ENCODE peak calls at places on chromosomes 12 and 14, in seven cellular contexts. B is uterus, T is body of pancreas, I is heart left ventricle, Z is stomach, K is A549, A is ovary. Q is an unnamed sample.
A peak's percentile ranks its signal among the peaks of the same experiment; 100 is the strongest.

GRCh38 chr14:51576899-51577298 is 74.8 kb upstream of the FRMD6 start:
- DNase-seq in K (no peak), I (no peak), B (no peak), Z (no peak), A (no peak), T (no peak), Q (no peak)

GRCh38 chr12:120229583-120230325 is 28.8 kb upstream of the RPLP0 start:
- DNase-seq in B (no peak), I (no peak), K (peak; percentile 62), A (no peak), Z (no peak), T (no peak), Q (no peak)

GRCh38 chr12:5914387-5915149 is 30.5 kb downstream of the ANO2 start:
- DNase-seq in K (no peak), I (no peak), T (no peak), Z (no peak), B (no peak), A (no peak), Q (no peak)

GRCh38 chr14:54715244-54715643 is 148.3 kb downstream of the SAMD4A start:
- DNase-seq in Z (no peak), A (no peak), B (no peak), I (peak; percentile 21), T (no peak), K (no peak), Q (no peak)

GRCh38 chr12:53495903-53496751 is 3.1 kb downstream of the MAP3K12 start:
- DNase-seq in T (peak; percentile 31), B (peak; percentile 75), I (peak; percentile 65), A (peak; percentile 70), K (peak; percentile 88), Z (no peak), Q (no peak)

GRCh38 chr14:88840926-88841325 is 16.5 kb downstream of the TTC8 start:
- DNase-seq in A (no peak), B (no peak), Z (no peak), I (no peak), T (no peak), K (no peak), Q (no peak)

GRCh38 chr12:69726922-69727321 is 11.7 kb upstream of the RAB3IP start:
- DNase-seq in Z (no peak), A (no peak), K (no peak), B (no peak), I (no peak), T (no peak), Q (no peak)

GRCh38 chr12:39975374-39975918 is 130.4 kb downstream of the SLC2A13 start:
- DNase-seq in Z (no peak), A (no peak), B (no peak), T (no peak), K (peak; percentile 34), I (no peak), Q (no peak)

GRCh38 chr14:53035336-53035735 is 84.5 kb upstream of the FERMT2 start:
- DNase-seq in B (no peak), I (no peak), T (no peak), A (no peak), K (no peak), Z (no peak), Q (no peak)

GRCh38 chr14:88667555-88668273 is 104.9 kb downstream of the ZC3H14 start:
- DNase-seq in K (peak; percentile 78), T (peak; percentile 59), B (no peak), Z (peak; percentile 51), A (peak; percentile 37), I (peak; percentile 38), Q (peak; percentile 73)

GRCh38 chr14:73785336-73785833 is 66.2 kb upstream of the PTGR2 start:
- DNase-seq in K (peak; percentile 66), A (no peak), T (no peak), B (peak; percentile 52), I (no peak), Z (no peak), Q (no peak)

GRCh38 chr12:18863769-18864500 is 126.0 kb downstream of the CAPZA3 start:
- DNase-seq in A (no peak), T (no peak), K (no peak), Z (no peak), B (no peak), I (no peak), Q (no peak)

GRCh38 chr12:69616025-69616424 is 5.3 kb upstream of the LRRC10 start:
- DNase-seq in B (no peak), A (no peak), T (no peak), K (no peak), Z (no peak), I (no peak), Q (no peak)

GRCh38 chr12:11681211-11681610 is 31.7 kb downstream of the ETV6 start:
- DNase-seq in B (no peak), Z (no peak), T (no peak), I (no peak), A (no peak), K (no peak), Q (no peak)

GRCh38 chr12:116160196-116160595 is 117.3 kb downstream of the MED13L start:
- DNase-seq in T (no peak), B (no peak), K (peak; percentile 74), Z (no peak), I (no peak), A (no peak), Q (no peak)

GRCh38 chr12:39780527-39781446 is 161.2 kb upstream of the ABCD2 start:
- DNase-seq in Z (no peak), A (no peak), B (no peak), T (no peak), I (no peak), K (no peak), Q (no peak)

GRCh38 chr12:94427520-94428381 is 31.9 kb downstream of the CEP83 start:
- DNase-seq in Z (no peak), T (peak; percentile 65), A (peak; percentile 86), I (peak; percentile 61), B (peak; percentile 51), K (no peak), Q (no peak)

GRCh38 chr14:36097356-36097755 is 79.2 kb downstream of the PTCSC3 start:
- DNase-seq in Z (no peak), K (no peak), B (no peak), T (no peak), I (no peak), A (no peak), Q (no peak)

GRCh38 chr14:23306113-23306411 is 571 bp upstream of the BCL2L2 start:
- DNase-seq in I (no peak), K (no peak), Z (no peak), B (no peak), T (no peak), A (no peak), Q (no peak)

GRCh38 chr12:89051065-89051677 is 301.1 kb downstream of the DUSP6 start:
- DNase-seq in B (no peak), K (peak; percentile 74), A (no peak), Z (no peak), T (peak; percentile 8), I (no peak), Q (no peak)

GRCh38 chr12:126493366-126494108 is 1428.3 kb downstream of the AACS start:
- DNase-seq in A (no peak), K (no peak), T (no peak), B (no peak), I (no peak), Z (no peak), Q (no peak)

GRCh38 chr12:9754097-9754964 is 6.4 kb downstream of the CD69 start:
- DNase-seq in T (no peak), B (no peak), K (no peak), I (no peak), A (no peak), Z (no peak), Q (no peak)

GRCh38 chr12:9750276-9751203 is 10.2 kb downstream of the CD69 start:
- DNase-seq in T (peak; percentile 39), I (peak; percentile 34), B (no peak), Z (no peak), A (peak; percentile 25), K (peak; percentile 77), Q (no peak)

GRCh38 chr12:9752145-9752717 is 8.5 kb downstream of the CD69 start:
- DNase-seq in I (no peak), K (no peak), A (no peak), Z (no peak), T (no peak), B (no peak), Q (no peak)

GRCh38 chr12:9753042-9753820 is 7.5 kb downstream of the CD69 start:
- DNase-seq in B (no peak), I (no peak), Z (no peak), T (no peak), A (no peak), K (no peak), Q (no peak)

GRCh38 chr12:9751204-9752144 is 9.2 kb downstream of the CD69 start:
- DNase-seq in Z (no peak), K (peak; percentile 45), B (no peak), T (no peak), I (no peak), A (no peak), Q (no peak)
- TF ChIP-seq POLR2A in Z (no peak), K (no peak), B (no peak), T (no peak), I (no peak), A (no peak), Q (no peak)

DNA sequence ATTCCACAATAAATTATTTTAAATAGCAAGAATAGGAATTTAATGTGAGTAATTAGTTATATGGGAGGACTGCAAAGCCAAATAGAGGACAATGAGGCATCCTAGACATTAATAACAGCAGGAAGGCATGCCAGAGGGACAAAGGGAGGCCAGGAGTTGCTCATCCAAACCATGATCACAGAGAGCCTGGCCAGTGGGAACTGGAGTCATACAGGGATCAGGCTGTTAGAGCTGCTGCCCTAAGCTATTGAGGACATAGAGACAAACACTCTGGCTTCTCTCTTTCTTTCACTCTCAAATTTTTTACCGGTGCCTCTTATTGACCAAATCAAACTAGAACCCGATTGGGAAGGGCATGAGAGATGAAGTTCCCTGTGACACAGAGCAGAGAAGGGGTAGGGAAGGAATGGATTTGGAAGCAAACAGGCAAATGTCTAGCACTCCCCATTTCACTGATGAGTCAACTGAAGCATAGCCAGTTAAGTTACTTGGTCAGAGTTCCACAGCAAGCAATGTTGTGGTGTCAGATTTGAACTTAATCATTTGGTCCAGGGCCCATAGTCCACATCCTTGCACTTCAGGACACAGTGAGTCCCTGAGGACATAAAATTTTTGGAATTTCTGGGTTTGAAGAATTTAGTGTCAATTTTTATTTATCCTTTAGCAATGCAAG is 17.9 kb upstream of the CFAP54 start:
- DNase-seq in T (no peak), K (no peak), B (no peak), A (no peak), Z (no peak), I (no peak), Q (no peak)
- H3K27ac ChIP-seq in T (no peak overlapping the region), K (no peak overlapping the region), B (no peak overlapping the region), A (no peak overlapping the region), Z (no peak overlapping the region), I (no peak overlapping the region), Q (no peak overlapping the region)

GRCh38 chr14:97417331-97417730 is 620.1 kb downstream of the VRK1 start:
- DNase-seq in I (no peak), B (no peak), T (no peak), A (no peak), K (no peak), Z (no peak), Q (no peak)
- TF ChIP-seq POLR2A in I (no peak), B (no peak), T (no peak), A (no peak), K (no peak), Z (no peak), Q (no peak)

DNA sequence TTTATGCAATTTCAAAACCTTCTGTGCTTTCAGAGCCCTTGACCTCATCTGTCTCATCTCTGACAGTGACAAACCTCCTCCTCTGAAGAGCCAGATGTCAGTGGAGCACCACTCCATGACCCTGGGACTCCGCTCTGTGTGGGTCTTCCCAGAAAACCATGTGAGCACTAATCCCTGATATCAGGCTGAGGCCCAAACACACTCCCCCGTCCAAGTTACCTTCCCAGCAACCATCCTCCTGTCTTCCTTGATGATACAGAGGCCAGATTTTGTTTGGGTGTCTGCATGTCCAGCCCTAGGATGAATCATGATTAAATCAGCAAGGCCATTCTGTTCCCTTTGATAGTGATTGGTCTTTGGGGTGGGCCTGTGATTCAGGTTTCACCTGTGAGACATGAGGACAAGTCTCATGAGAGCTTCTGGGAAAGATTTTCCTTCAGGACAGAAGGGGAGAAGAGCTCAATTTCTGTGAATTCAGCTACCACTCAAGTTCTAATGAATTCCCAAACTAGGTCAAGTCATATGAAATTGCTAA is 73.3 kb downstream of the ZNF664 start:
- DNase-seq in I (no peak), K (no peak), T (no peak), Z (no peak), B (no peak), A (no peak), Q (no peak)
- H3K27ac ChIP-seq in I (no peak overlapping the region), K (no peak overlapping the region), T (no peak overlapping the region), Z (no peak overlapping the region), B (no peak overlapping the region), A (no peak overlapping the region), Q (no peak overlapping the region)

Q was measured in right lobe of liver.